ENCODE peak calls at places on chromosomes 2 and 18, in seven cellular contexts. A, Z, W, I, B, Y and N are unnamed samples.

GRCh38 chr18:10170375-10170774 is 256.6 kb downstream of the VAPA start:
- DNase-seq in Y (no peak), I (no peak), Z (no peak), W (no peak), A (peak), B (no peak), N (no peak)

GRCh38 chr2:168312036-168312822 is 64.8 kb upstream of the STK39 start:
- DNase-seq in Y (no peak), A (no peak), Z (no peak), B (no peak), I (no peak), W (no peak), N (no peak)

GRCh38 chr2:158990397-158991209 is 22.2 kb downstream of the TANC1 start:
- DNase-seq in A (peak), Z (no peak), W (peak), I (no peak), B (no peak), Y (no peak), N (peak)

GRCh38 chr2:166171210-166171609 is 43.4 kb upstream of the SCN1A start:
- DNase-seq in W (no peak), I (no peak), Z (no peak), A (no peak), B (no peak), Y (no peak), N (no peak)

GRCh38 chr18:58431215-58431614 is 197.7 kb downstream of the ALPK2 start:
- DNase-seq in Y (no peak), I (no peak), B (no peak), Z (no peak), A (no peak), W (no peak), N (no peak)

GRCh38 chr18:74183110-74183509 is 34.8 kb downstream of the TIMM21 start:
- DNase-seq in A (no peak), Z (no peak), Y (no peak), B (no peak), I (no peak), W (no peak), N (no peak)

GRCh38 chr2:50443868-50444267 is 588.1 kb downstream of the NRXN1 start:
- DNase-seq in B (no peak), Z (no peak), W (no peak), Y (no peak), I (no peak), A (no peak), N (no peak)

GRCh38 chr2:128270306-128271185 is 48.1 kb downstream of the HS6ST1 start:
- DNase-seq in B (no peak), W (no peak), I (no peak), Z (no peak), Y (no peak), A (no peak), N (no peak)

GRCh38 chr2:60939622-60940021 is 58.2 kb downstream of the REL start:
- DNase-seq in A (no peak), W (no peak), Z (no peak), I (no peak), Y (no peak), B (no peak), N (no peak)

GRCh38 chr2:27572439-27572838 is 10.4 kb upstream of the ZNF512 start:
- DNase-seq in B (no peak), W (no peak), A (no peak), Z (no peak), Y (no peak), I (no peak), N (no peak)

GRCh38 chr2:241551998-241552737 is 6.4 kb upstream of the BOK start:
- DNase-seq in A (no peak), I (no peak), B (no peak), W (no peak), Y (no peak), Z (no peak), N (no peak)

GRCh38 chr2:233241803-233242202 is 9.7 kb upstream of the ATG16L1 start:
- DNase-seq in B (no peak), A (no peak), Y (no peak), W (no peak), Z (no peak), I (no peak), N (no peak)

GRCh38 chr2:151946856-151947523 is 118.8 kb upstream of the ARL5A start:
- DNase-seq in A (peak), B (no peak), Z (no peak), W (no peak), Y (peak), I (no peak), N (peak)

GRCh38 chr2:22329097-22329716 is 1055.8 kb upstream of the KLHL29 start:
- DNase-seq in Z (no peak), A (no peak), I (no peak), Y (no peak), B (no peak), W (no peak), N (no peak)

GRCh38 chr2:216404010-216404618 is 8.2 kb upstream of the SMARCAL1 start:
- DNase-seq in W (no peak), B (no peak), Y (peak), I (no peak), Z (peak), A (peak), N (peak)

GRCh38 chr18:67639872-67640271 is 123.4 kb upstream of the DSEL start:
- DNase-seq in W (no peak), I (no peak), A (no peak), Z (no peak), Y (no peak), B (no peak), N (no peak)

GRCh38 chr2:224041554-224041953 is 2.5 kb upstream of the SERPINE2 start:
- DNase-seq in I (peak), B (no peak), Z (no peak), Y (no peak), A (no peak), W (no peak), N (no peak)

GRCh38 chr18:36424741-36425142 is 127.2 kb downstream of the FHOD3 start:
- DNase-seq in Y (no peak), I (no peak), B (no peak), A (no peak), Z (no peak), W (no peak), N (no peak)

GRCh38 chr2:8211384-8211783 is 470.5 kb upstream of the ID2 start:
- DNase-seq in Z (no peak), W (no peak), I (no peak), A (no peak), Y (no peak), B (no peak), N (no peak)